ENCODE peak calls at places on chromosomes 7 and 10, in five cellular contexts. O is stomach, R is sigmoid colon, J is upper lobe of left lung, W is SK-N-SH. C is an unnamed sample.

GRCh38 chr7:94665426-94665825 is 9.5 kb upstream of the SGCE start:
- DNase-seq in R (no peak), O (no peak), J (no peak), W (no peak), C (no peak)

GRCh38 chr7:84102213-84102612 is 92.4 kb downstream of the SEMA3A start:
- DNase-seq in J (no peak), O (no peak), R (no peak), W (no peak), C (no peak)

GRCh38 chr7:100793806-100794660 is 33.3 kb downstream of the EPHB4 start:
- DNase-seq in R (no peak), J (no peak), W (no peak), O (no peak), C (no peak)

GRCh38 chr7:84372155-84372621 is 177.6 kb upstream of the SEMA3A start:
- DNase-seq in R (no peak), J (no peak), W (no peak), O (no peak), C (no peak)

GRCh38 chr7:85232068-85232467 is 45.2 kb upstream of the SEMA3D start:
- DNase-seq in R (no peak), W (no peak), O (no peak), J (no peak), C (no peak)

GRCh38 chr10:110797416-110797815 is 74.3 kb upstream of the PDCD4 start:
- DNase-seq in O (no peak), W (no peak), J (no peak), R (no peak), C (no peak)

GRCh38 chr10:71293446-71294090 is 25.5 kb upstream of the SLC29A3 start:
- DNase-seq in O (no peak), R (no peak), W (no peak), J (peak), C (peak)

GRCh38 chr10:15626937-15627336 is 92.8 kb downstream of the ITGA8 start:
- DNase-seq in R (no peak), J (no peak), O (no peak), W (no peak), C (no peak)

GRCh38 chr7:87328281-87328680 is 17.2 kb upstream of the CROT start:
- DNase-seq in R (no peak), J (no peak), W (no peak), O (no peak), C (no peak)

GRCh38 chr7:80508440-80508839 is 3.4 kb downstream of the GNAT3 start:
- DNase-seq in R (no peak), O (no peak), J (no peak), W (no peak), C (no peak)

GRCh38 chr10:60769406-60769805 is 8.9 kb upstream of the CDK1 start:
- DNase-seq in J (no peak), R (no peak), W (no peak), O (no peak), C (no peak)

GRCh38 chr10:12592967-12593366 is 243.6 kb downstream of the CAMK1D start:
- DNase-seq in R (no peak), O (no peak), W (no peak), J (no peak), C (no peak)

GRCh38 chr7:146146866-146147265 is 30.3 kb downstream of the CNTNAP2 start:
- DNase-seq in O (no peak), J (no peak), W (no peak), R (no peak), C (no peak)

GRCh38 chr10:130952086-130952485 is 359.4 kb downstream of the TCERG1L start:
- DNase-seq in R (no peak), J (no peak), W (no peak), O (no peak), C (no peak)

GRCh38 chr10:9825491-9826018 is 1192.1 kb upstream of the CELF2 start:
- DNase-seq in J (no peak), R (no peak), O (peak), W (no peak), C (no peak)
- TF ChIP-seq EP300 in J (no peak), R (no peak), O (no peak), W (no peak), C (no peak)

GRCh38 chr7:134818568-134819345 is 39.3 kb downstream of the CALD1 start:
- DNase-seq in R (no peak), O (no peak), J (no peak), W (no peak), C (no peak)
- TF ChIP-seq POLR2AphosphoS5 in R (no peak), O (no peak), J (no peak), W (no peak), C (no peak)

DNA sequence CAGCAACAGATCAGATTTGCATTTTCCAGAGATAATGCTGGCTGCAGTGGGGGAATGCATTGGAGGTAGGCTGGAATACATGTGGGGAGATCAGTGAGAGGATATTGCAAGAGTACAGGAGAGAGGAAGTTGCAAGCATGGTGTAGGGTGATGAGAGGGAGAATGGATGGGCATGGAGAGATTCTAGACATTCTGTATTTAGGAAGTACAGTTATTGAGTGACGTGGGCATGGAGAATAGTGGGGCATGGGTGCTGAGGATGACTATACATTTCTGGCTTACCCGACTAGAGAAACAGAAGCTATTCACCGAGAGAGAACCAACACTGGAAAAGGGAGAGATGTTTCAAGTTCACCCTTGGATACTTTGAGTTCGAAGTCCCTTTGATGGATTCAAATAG is 116.9 kb upstream of the SVIL start:
- DNase-seq in J (peak), R (no peak), O (no peak), W (no peak), C (no peak)
- TF ChIP-seq EP300 in J (no peak), R (no peak), O (no peak), W (no peak), C (no peak)

GRCh38 chr10:77297370-77297692 is 340.3 kb downstream of the KCNMA1 start:
- DNase-seq in R (no peak), W (no peak), J (no peak), O (no peak), C (no peak)
- TF ChIP-seq POLR2AphosphoS5 in R (no peak), W (no peak), J (no peak), O (no peak), C (no peak)

GRCh38 chr7:28037220-28038010 is 143.2 kb downstream of the JAZF1 start:
- DNase-seq in O (no peak), J (no peak), R (no peak), W (no peak), C (no peak)
- TF ChIP-seq EP300 in O (no peak), J (no peak), R (peak), W (peak), C (no peak)

DNA sequence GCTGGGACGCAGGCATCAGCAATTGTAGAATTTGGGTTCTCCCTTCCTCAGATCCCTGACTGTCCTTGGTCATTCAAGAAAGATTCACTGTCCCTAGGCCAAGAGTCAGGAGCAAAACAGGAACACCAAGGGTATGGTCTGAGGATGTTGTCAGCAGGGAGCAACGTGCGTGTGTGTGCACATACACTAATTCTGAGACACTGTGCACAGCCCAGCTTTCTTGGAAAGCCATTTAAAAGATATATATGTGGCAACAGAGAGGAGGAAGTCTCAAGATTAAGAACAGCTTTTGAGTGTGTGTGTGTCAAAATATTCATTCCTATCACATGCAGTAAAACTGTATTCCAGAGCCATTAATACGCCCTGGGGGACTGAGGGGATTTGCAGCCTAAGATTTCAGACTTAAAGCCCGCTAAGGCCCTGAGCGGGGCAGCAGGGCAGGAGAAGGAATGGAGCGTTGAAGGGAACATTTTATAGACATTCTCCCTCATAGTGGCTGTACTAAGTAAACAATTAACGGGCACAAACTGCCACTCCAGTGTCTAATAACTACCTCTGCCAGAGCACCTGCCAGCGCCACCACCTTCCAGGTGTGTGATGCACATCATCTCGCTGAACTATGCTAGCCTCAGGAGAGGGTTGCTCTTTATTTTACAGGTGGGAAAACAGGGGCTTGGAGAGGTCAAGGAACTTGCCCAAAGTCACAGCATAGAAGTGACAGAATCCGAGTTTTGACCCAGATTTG is 2.0 kb downstream of the NOD1 start:
- DNase-seq in O (no peak), R (peak), J (no peak), W (no peak), C (no peak)
- TF ChIP-seq POLR2AphosphoS5 in O (no peak), R (no peak), J (no peak), W (no peak), C (no peak)

GRCh38 chr10:80498833-80499671 is 38.6 kb upstream of the SH2D4B start:
- DNase-seq in J (peak), O (peak), R (peak), W (no peak), C (peak)

GRCh38 chr10:80496555-80497172 is 41.0 kb upstream of the SH2D4B start:
- DNase-seq in W (no peak), J (no peak), O (no peak), R (no peak), C (no peak)

GRCh38 chr10:80498039-80498832 is 39.5 kb upstream of the SH2D4B start:
- DNase-seq in R (no peak), J (no peak), O (no peak), W (no peak), C (no peak)

GRCh38 chr10:80500572-80501380 is 36.9 kb upstream of the SH2D4B start:
- DNase-seq in W (no peak), R (no peak), J (peak), O (peak), C (no peak)

DNA sequence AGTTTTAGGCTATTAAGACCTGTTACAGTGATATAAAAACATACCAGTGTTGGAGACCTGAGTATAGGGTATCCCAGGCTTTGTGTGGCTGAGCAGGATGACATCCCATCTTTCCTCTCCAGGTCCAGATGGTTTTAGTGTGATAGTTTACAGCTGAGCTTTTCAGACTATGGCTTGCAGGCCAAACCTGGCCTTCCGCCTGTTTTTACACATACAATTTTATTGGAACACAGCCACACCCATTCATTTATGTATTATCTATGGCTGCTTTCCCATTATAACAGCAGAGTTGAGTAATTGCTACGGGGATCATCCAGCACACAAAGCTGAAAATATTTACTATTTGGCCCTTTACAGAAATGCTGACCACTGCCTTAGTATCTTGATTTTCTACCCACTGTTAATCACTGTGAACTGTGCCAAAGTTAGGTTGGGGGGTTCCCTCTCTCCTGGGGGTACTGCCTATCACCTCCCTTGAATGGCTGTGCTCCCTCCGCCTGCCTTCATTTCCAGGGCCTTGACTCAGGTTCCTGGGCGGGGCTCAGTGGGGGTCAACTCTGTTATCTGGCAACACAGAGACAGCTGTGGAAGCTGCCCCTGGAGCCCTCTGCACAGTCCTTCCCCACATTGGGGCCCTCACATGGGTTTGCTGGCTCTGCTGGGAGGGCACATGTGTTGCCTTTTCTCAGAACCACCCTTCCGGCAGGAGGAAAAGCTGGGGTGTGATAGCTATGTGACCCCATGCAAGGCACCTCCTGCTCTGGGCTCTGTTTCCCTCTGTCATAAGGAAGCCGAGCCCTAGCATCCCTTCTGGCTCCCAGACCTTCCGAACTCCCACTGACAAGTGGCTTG is 40.3 kb upstream of the SH2D4B start:
- DNase-seq in R (peak), J (peak), W (no peak), O (peak), C (peak)
- TF ChIP-seq EP300 in R (no peak), J (no peak), W (no peak), O (no peak), C (no peak)

DNA sequence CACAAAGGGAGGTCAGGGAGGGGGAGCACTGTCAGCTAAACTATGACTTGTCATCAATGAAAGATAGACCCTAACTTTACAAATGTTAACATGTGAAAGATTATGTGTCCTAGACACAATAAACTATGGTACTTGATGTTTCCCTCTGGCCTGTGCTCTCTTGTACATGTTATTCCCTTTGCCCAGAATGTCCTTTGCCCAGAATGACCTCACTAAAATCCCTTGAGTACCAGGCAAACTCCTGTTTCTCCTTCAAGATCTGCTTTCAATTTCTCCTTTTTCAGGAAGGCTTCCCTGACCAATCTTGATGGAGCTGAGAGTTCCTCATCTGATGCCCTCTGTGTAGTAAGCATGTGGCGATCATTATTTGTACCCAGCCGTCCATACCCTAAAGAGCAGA is 143.1 kb downstream of the ZNF365 start:
- DNase-seq in W (no peak), J (no peak), R (no peak), O (no peak), C (no peak)
- TF ChIP-seq POLR2AphosphoS5 in W (no peak), J (no peak), R (no peak), O (no peak), C (no peak)

DNA sequence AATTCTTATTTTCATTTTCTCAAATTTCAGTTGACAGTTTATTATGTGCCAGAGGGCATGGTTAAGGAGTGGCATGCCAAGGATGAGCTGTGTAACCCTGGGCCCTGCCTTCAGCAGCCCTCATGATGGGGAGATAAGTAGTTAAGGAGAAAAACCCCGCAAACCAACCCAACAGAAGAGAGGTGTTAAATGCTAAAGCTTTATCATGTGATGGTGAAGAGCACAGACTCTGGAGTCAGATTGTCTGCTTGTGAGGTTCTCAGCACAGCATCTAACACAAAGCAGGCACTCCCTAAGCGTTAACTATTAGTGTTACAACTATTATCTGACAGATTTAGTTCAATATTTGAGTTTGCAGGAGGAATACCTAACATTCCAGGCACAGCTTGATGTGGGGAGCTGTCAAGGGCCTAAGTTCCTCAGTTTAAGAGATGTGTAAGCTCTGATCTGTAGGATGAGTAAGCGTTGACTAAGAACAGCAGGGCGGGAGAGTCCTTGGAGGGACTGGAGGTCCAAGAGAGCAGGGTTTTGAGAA is 29.6 kb downstream of the STAM start:
- DNase-seq in R (no peak), W (no peak), O (no peak), J (no peak), C (no peak)
- TF ChIP-seq EP300 in R (no peak), W (no peak), O (no peak), J (no peak), C (no peak)